ENCODE peak calls at places on chromosomes 13 and 19, in six cellular contexts. O, A, R, V, W and G are unnamed samples.

GRCh38 chr19:49975051-49975450 is 14.1 kb upstream of the SIGLEC11 start:
- DNase-seq in O (no peak), A (no peak), W (no peak), R (no peak), V (no peak), G (no peak)

GRCh38 chr19:7521551-7522071 is 813 bp upstream of the MCOLN1 start:
- DNase-seq in V (no peak), R (no peak), O (no peak), W (no peak), A (no peak), G (no peak)

GRCh38 chr19:7680606-7681335 is at the start of gene TRAPPC5:
- DNase-seq in O (peak), V (peak), W (peak), A (peak), R (peak), G (peak)

GRCh38 chr13:25584975-25585374 is 213.2 kb downstream of the ATP8A2 start:
- DNase-seq in V (no peak), R (no peak), O (no peak), W (no peak), A (no peak), G (no peak)

GRCh38 chr13:36193151-36193855 is 21.1 kb downstream of the SOHLH2 start:
- DNase-seq in A (no peak), V (no peak), W (no peak), O (no peak), R (no peak), G (no peak)

GRCh38 chr13:113672002-113672651 is 5.1 kb downstream of the GRK1 start:
- DNase-seq in A (no peak), W (no peak), R (no peak), O (no peak), V (no peak), G (no peak)

GRCh38 chr19:7986321-7987083 is 18.9 kb downstream of the ELAVL1 start:
- DNase-seq in W (no peak), R (no peak), A (no peak), V (no peak), O (no peak), G (no peak)

GRCh38 chr19:54114340-54114826 is 1.1 kb downstream of the TFPT start:
- DNase-seq in V (no peak), R (peak), O (peak), W (no peak), A (peak), G (no peak)

GRCh38 chr19:30669329-30670010 is 297.3 kb downstream of the ZNF536 start:
- DNase-seq in A (peak), R (peak), W (peak), V (peak), O (peak), G (peak)

GRCh38 chr19:54160182-54160811 is 776 bp upstream of the LENG1 start:
- DNase-seq in V (no peak), O (no peak), R (no peak), A (no peak), W (no peak), G (no peak)

GRCh38 chr13:20553309-20553708 is 13.6 kb upstream of the IFT88 start:
- DNase-seq in A (no peak), O (peak), R (peak), V (no peak), W (no peak), G (peak)

GRCh38 chr19:6891761-6892385 is 4.5 kb downstream of the ADGRE1 start:
- DNase-seq in O (no peak), R (no peak), A (peak), V (no peak), W (no peak), G (no peak)

GRCh38 chr13:72737033-72737432 is 9.3 kb downstream of the BORA start:
- DNase-seq in W (no peak), A (no peak), O (no peak), V (no peak), R (no peak), G (no peak)